ENCODE peak calls at places on chromosomes 1 and 21, in seven cellular contexts. U is neural progenitor cell; S is breast epithelium; F is CD8-positive, alpha-beta T cell; D is MM.1S; C is cardiac muscle cell; K is AG04450. Q is an unnamed sample.

GRCh38 chr1:91020967-91021685 is 709 bp downstream of the ZNF644 start:
- DNase-seq in K (peak; percentile 70), U (peak; percentile 95), F (peak; percentile 68), C (peak; percentile 93), S (peak; percentile 72), D (peak; percentile 73), Q (peak; percentile 33)

GRCh38 chr21:31801551-31802234 is 69.8 kb upstream of the SCAF4 start:
- DNase-seq in S (no peak), F (no peak), C (no peak), K (no peak), D (no peak), U (no peak), Q (no peak)

GRCh38 chr1:232271991-232272589 is 357.8 kb downstream of the SIPA1L2 start:
- DNase-seq in D (no peak), S (no peak), F (no peak), C (no peak), U (no peak), K (peak; percentile 15), Q (peak; percentile 19)

GRCh38 chr1:81553503-81553902 is 247.2 kb upstream of the ADGRL2 start:
- DNase-seq in K (no peak), F (no peak), C (no peak), S (no peak), U (no peak), D (no peak), Q (no peak)

GRCh38 chr1:154999651-155000474 is 2.7 kb upstream of the ZBTB7B start:
- DNase-seq in F (no peak), U (peak; percentile 76), K (no peak), D (peak; percentile 91), C (peak; percentile 70), S (peak; percentile 68), Q (no peak)

GRCh38 chr1:34929497-34929852 is at the start of gene DLGAP3:
- DNase-seq in C (peak; percentile 66), K (no peak), U (peak; percentile 83), F (no peak), S (no peak), D (no peak), Q (no peak)

GRCh38 chr1:192104852-192105251 is 53.4 kb upstream of the RGS18 start:
- DNase-seq in C (no peak), K (peak; percentile 65), S (no peak), F (no peak), U (no peak), D (no peak), Q (no peak)

GRCh38 chr1:119275145-119275929 is 93.2 kb upstream of the HAO2 start:
- DNase-seq in C (peak; percentile 76), U (peak; percentile 79), D (peak; percentile 35), S (no peak), F (peak; percentile 11), K (peak; percentile 32), Q (peak; percentile 32)

GRCh38 chr1:89938171-89939055 is 56.5 kb upstream of the ZNF326 start:
- DNase-seq in F (no peak), C (no peak), U (no peak), D (no peak), S (no peak), K (no peak), Q (no peak)

GRCh38 chr1:202852163-202852904 is 36.6 kb downstream of the RABIF start:
- DNase-seq in C (peak; percentile 68), U (peak; percentile 82), F (peak; percentile 22), D (peak; percentile 45), S (no peak), K (peak; percentile 18), Q (no peak)

GRCh38 chr1:87867631-87868030 is 539.0 kb downstream of the LMO4 start:
- DNase-seq in F (no peak), C (no peak), S (no peak), K (no peak), U (no peak), D (no peak), Q (no peak)

GRCh38 chr1:229156819-229157218 is 114.1 kb upstream of the RAB4A start:
- DNase-seq in S (peak; percentile 36), U (peak; percentile 44), C (peak; percentile 45), F (no peak), K (no peak), D (no peak), Q (no peak)

GRCh38 chr1:155962599-155963211 is 15.6 kb downstream of the ARHGEF2 start:
- DNase-seq in K (no peak), U (no peak), C (no peak), F (no peak), D (no peak), S (no peak), Q (no peak)

GRCh38 chr1:220759147-220759546 is 11.0 kb downstream of the MTARC2 start:
- DNase-seq in D (no peak), K (no peak), F (no peak), S (no peak), U (no peak), C (no peak), Q (no peak)

GRCh38 chr1:204213668-204214662 is at the start of gene GOLT1A:
- DNase-seq in F (peak; percentile 37), U (peak; percentile 84), K (peak; percentile 65), S (peak; percentile 64), D (peak; percentile 78), C (peak; percentile 63), Q (peak; percentile 48)

GRCh38 chr1:63593303-63593886 is at the start of gene PGM1:
- DNase-seq in C (peak; percentile 85), D (peak; percentile 77), F (peak; percentile 76), K (peak; percentile 32), S (peak; percentile 61), U (peak; percentile 85), Q (peak; percentile 51)

GRCh38 chr1:101259744-101260148 is 22.9 kb downstream of the S1PR1 start:
- DNase-seq in S (no peak), U (no peak), D (no peak), K (no peak), C (no peak), F (no peak), Q (no peak)

GRCh38 chr1:194076646-194077045 is 890.2 kb upstream of the B3GALT2 start:
- DNase-seq in K (no peak), C (no peak), U (no peak), D (no peak), S (no peak), F (no peak), Q (no peak)

GRCh38 chr1:30895382-30895941 is 13.1 kb downstream of the SDC3 start:
- DNase-seq in D (no peak), S (no peak), C (no peak), F (no peak), U (no peak), K (no peak), Q (no peak)

GRCh38 chr1:78651247-78651646 is 1.6 kb downstream of the IFI44 start:
- DNase-seq in C (no peak), F (no peak), S (no peak), K (no peak), U (no peak), D (no peak), Q (peak; percentile 22)

GRCh38 chr1:97920275-97920831 is 481 bp downstream of the DPYD start:
- DNase-seq in C (no peak), F (no peak), S (no peak), D (no peak), K (no peak), U (peak; percentile 44), Q (no peak)

GRCh38 chr1:110707257-110707656 is 32.5 kb upstream of the KCNA3 start:
- DNase-seq in C (no peak), K (no peak), D (no peak), F (no peak), S (no peak), U (no peak), Q (no peak)

GRCh38 chr21:36395353-36396111 is 10.3 kb downstream of the CHAF1B start:
- DNase-seq in F (no peak), S (no peak), U (no peak), C (no peak), K (no peak), D (no peak), Q (no peak)

GRCh38 chr21:36027352-36027751 is 33.0 kb downstream of the SETD4 start:
- DNase-seq in U (no peak), F (no peak), C (peak; percentile 58), K (peak; percentile 15), S (no peak), D (peak; percentile 72), Q (no peak)

GRCh38 chr1:19456915-19457554 is 28.3 kb downstream of the CAPZB start:
- DNase-seq in C (no peak), S (no peak), D (no peak), F (no peak), U (peak; percentile 94), K (no peak), Q (no peak)

GRCh38 chr1:52674497-52675384 is 23.4 kb downstream of the COA7 start:
- DNase-seq in C (peak; percentile 23), D (no peak), U (no peak), K (no peak), F (no peak), S (no peak), Q (no peak)
- H3K27ac ChIP-seq in C (peak overlapping the region; percentile 66), D (no peak overlapping the region), U (no peak overlapping the region), K (no peak overlapping the region), F (no peak overlapping the region), S (no peak overlapping the region), Q (no peak overlapping the region)

DNA sequence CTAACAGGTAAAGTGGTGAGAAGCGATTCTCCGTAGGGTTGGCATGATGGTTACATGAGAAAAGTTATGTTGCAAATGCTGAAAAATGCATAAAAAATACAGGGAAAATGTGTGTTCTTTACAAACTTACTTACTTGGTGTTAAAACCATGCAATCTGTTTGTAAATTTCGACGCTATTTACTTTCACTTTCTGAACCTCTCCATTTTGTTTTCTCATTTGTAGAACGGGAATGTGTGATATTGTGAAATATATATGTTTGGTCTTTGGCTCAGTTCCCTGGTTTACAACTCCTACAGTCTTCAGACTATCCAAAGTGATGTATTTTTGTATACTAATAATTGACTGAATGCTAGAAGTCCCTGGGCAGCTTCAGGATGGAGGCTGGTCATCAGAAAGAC is 982.3 kb downstream of the ADGRL2 start:
- DNase-seq in K (no peak), S (no peak), F (no peak), D (no peak), U (no peak), C (no peak), Q (no peak)
- H3K27ac ChIP-seq in K (no peak overlapping the region), S (no peak overlapping the region), F (no peak overlapping the region), D (no peak overlapping the region), U (no peak overlapping the region), C (no peak overlapping the region), Q (no peak overlapping the region)

DNA sequence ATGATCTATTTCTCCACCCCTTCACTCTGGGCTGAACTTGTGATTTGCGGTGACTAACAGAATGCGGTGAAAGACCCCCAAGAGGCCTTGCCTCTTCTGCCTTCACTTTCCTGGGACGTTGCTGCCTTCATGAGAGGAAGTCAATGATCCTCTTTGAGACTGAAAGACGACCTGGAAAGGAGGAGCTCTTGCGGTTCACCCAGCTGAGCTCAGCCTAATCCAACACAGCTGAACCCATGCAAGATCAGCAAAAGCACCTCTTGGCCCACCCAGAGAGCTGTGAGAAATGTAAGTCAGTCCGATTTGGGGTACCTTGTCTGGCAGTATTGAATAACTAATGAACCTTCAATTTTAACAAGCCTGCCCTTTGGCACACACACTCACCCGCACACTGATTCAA is 767.4 kb upstream of the TPTE start:
- DNase-seq in S (no peak), C (no peak), F (no peak), U (no peak), K (no peak), D (no peak), Q (no peak)
- H3K27ac ChIP-seq in S (no peak overlapping the region), C (no peak overlapping the region), F (no peak overlapping the region), U (no peak overlapping the region), K (no peak overlapping the region), D (no peak overlapping the region), Q (no peak overlapping the region)

DNA sequence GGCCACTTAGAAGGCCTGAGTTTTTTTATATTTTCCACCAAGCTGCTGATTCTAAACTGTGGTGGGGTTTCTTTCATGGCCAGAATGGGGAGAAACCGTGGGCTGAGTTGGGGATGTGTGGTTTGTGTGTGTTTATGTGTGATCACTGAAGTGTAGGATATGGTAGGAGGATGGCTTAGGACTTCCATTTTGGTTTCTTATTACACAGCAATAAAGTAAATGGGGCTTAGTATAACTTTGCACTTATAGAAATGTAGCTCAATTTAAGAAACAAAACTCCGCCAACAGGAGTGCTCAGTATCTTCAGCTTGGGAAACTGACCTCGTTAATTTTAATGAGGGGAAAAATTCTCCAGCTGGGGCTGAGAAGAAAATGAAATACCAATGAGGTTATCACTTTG is 77.8 kb downstream of the PBX1 start:
- DNase-seq in F (no peak), U (no peak), S (no peak), C (no peak), K (no peak), D (no peak), Q (no peak)
- H3K27ac ChIP-seq in F (no peak overlapping the region), U (no peak overlapping the region), S (peak overlapping the region; percentile 71), C (peak overlapping the region; percentile 14), K (no peak overlapping the region), D (peak overlapping the region; percentile 64), Q (no peak overlapping the region)

Q was measured in tibial nerve.